ENCODE peak calls at places on chromosome 14, in six cellular contexts. G is NCI-H1092; M is KG1; X is WERI-Rb-1; T is activated CD4-positive, alpha-beta T cell treated with anti-CD3 and anti-CD28 coated beads, Interleukin-2, amount 50 U/mL, for 24 hours; I is NCI-H1436. E is an unnamed sample.
A peak's percentile ranks its signal among the peaks of the same experiment; 100 is the strongest.

GRCh38 chr14:79091381-79091963 is 921.3 kb downstream of the NRXN3 start:
- DNase-seq in G (no peak), M (no peak), X (peak; percentile 82), T (no peak), I (no peak), E (no peak)

GRCh38 chr14:75877292-75877691 is 104.5 kb downstream of the TGFB3 start:
- DNase-seq in G (no peak), M (no peak), X (no peak), T (no peak), I (no peak), E (no peak)

GRCh38 chr14:78356406-78356805 is 186.2 kb downstream of the NRXN3 start:
- DNase-seq in G (peak; percentile 41), M (no peak), X (no peak), T (no peak), I (no peak), E (no peak)

GRCh38 chr14:100436745-100437406 is 113.7 kb downstream of the SLC25A47 start:
- DNase-seq in G (no peak), M (no peak), X (no peak), T (no peak), I (no peak), E (no peak)

GRCh38 chr14:88998027-88998426 is 173.6 kb downstream of the TTC8 start:
- DNase-seq in G (no peak), M (no peak), X (no peak), T (no peak), I (no peak), E (peak; percentile 92)

GRCh38 chr14:34081576-34082136 is 130.8 kb upstream of the EGLN3 start:
- DNase-seq in G (no peak), M (no peak), X (no peak), T (no peak), I (no peak), E (peak; percentile 57)

GRCh38 chr14:68808696-68809095 is 15.8 kb upstream of the ZFP36L1 start:
- DNase-seq in G (no peak), M (no peak), X (no peak), T (no peak), I (no peak), E (no peak)

GRCh38 chr14:104604461-104605449 is at the start of gene TMEM179:
- DNase-seq in G (no peak), M (no peak), X (peak; percentile 61), T (no peak), I (no peak), E (no peak)

GRCh38 chr14:61739133-61739532 is 23.1 kb upstream of the SNAPC1 start:
- DNase-seq in G (no peak), M (no peak), X (no peak), T (no peak), I (no peak), E (no peak)

GRCh38 chr14:51095854-51096823 is 1.2 kb upstream of the TRIM9 start:
- DNase-seq in G (peak; percentile 71), M (no peak), X (peak; percentile 52), T (no peak), I (no peak), E (peak; percentile 64)

GRCh38 chr14:104461676-104462443 is 117.7 kb upstream of the C14orf180 start:
- DNase-seq in G (no peak), M (no peak), X (peak; percentile 88), T (no peak), I (no peak), E (peak; percentile 5)

GRCh38 chr14:54891471-54892245 is 11.0 kb downstream of the GCH1 start:
- DNase-seq in G (no peak), M (no peak), X (no peak), T (no peak), I (no peak), E (no peak)